ENCODE peak calls at places on chromosomes 12 and 14, in six cellular contexts. One of them, this sample, is unnamed.

GRCh38 chr14:80974338-80975078 is 19.1 kb downstream of the TSHR start:
- DNase-seq in T-helper 2 cell: no peak
- DNase-seq in GM06990: no peak
- DNase-seq in dermis microvascular lymphatic vessel endothelial cell: no peak
- DNase-seq in fibroblast of the aortic adventitia: peak
- DNase-seq in activated CD4-positive, alpha-beta memory T cell treated with anti-CD3 and anti-CD28 coated beads, Interleukin-2, amount 10 ng/mL, durations not matched to agents 7 days and 5 days: no peak
- DNase-seq in this sample: no peak

GRCh38 chr14:71203306-71203705 is 296.0 kb downstream of the PCNX1 start:
- DNase-seq in dermis microvascular lymphatic vessel endothelial cell: no peak
- DNase-seq in GM06990: no peak
- DNase-seq in activated CD4-positive, alpha-beta memory T cell treated with anti-CD3 and anti-CD28 coated beads, Interleukin-2, amount 10 ng/mL, durations not matched to agents 7 days and 5 days: no peak
- DNase-seq in T-helper 2 cell: no peak
- DNase-seq in fibroblast of the aortic adventitia: no peak
- DNase-seq in this sample: no peak

GRCh38 chr14:64861916-64862315 is 17.8 kb downstream of the SPTB start:
- DNase-seq in fibroblast of the aortic adventitia: no peak
- DNase-seq in GM06990: no peak
- DNase-seq in T-helper 2 cell: no peak
- DNase-seq in activated CD4-positive, alpha-beta memory T cell treated with anti-CD3 and anti-CD28 coated beads, Interleukin-2, amount 10 ng/mL, durations not matched to agents 7 days and 5 days: no peak
- DNase-seq in dermis microvascular lymphatic vessel endothelial cell: no peak
- DNase-seq in this sample: no peak

GRCh38 chr12:28536088-28536487 is 345.8 kb downstream of the CCDC91 start:
- DNase-seq in activated CD4-positive, alpha-beta memory T cell treated with anti-CD3 and anti-CD28 coated beads, Interleukin-2, amount 10 ng/mL, durations not matched to agents 7 days and 5 days: no peak
- DNase-seq in GM06990: no peak
- DNase-seq in dermis microvascular lymphatic vessel endothelial cell: no peak
- DNase-seq in fibroblast of the aortic adventitia: peak
- DNase-seq in T-helper 2 cell: peak
- DNase-seq in this sample: no peak

GRCh38 chr14:57699947-57700346 is 165.9 kb downstream of the SLC35F4 start:
- DNase-seq in dermis microvascular lymphatic vessel endothelial cell: no peak
- DNase-seq in activated CD4-positive, alpha-beta memory T cell treated with anti-CD3 and anti-CD28 coated beads, Interleukin-2, amount 10 ng/mL, durations not matched to agents 7 days and 5 days: no peak
- DNase-seq in T-helper 2 cell: no peak
- DNase-seq in fibroblast of the aortic adventitia: no peak
- DNase-seq in GM06990: no peak
- DNase-seq in this sample: no peak

GRCh38 chr14:50659327-50659974 is 8.7 kb downstream of the SAV1 start:
- DNase-seq in dermis microvascular lymphatic vessel endothelial cell: no peak
- DNase-seq in GM06990: no peak
- DNase-seq in T-helper 2 cell: no peak
- DNase-seq in activated CD4-positive, alpha-beta memory T cell treated with anti-CD3 and anti-CD28 coated beads, Interleukin-2, amount 10 ng/mL, durations not matched to agents 7 days and 5 days: no peak
- DNase-seq in fibroblast of the aortic adventitia: no peak
- DNase-seq in this sample: peak

GRCh38 chr14:52802597-52802996 is 11.2 kb upstream of the GNPNAT1 start:
- DNase-seq in GM06990: no peak
- DNase-seq in dermis microvascular lymphatic vessel endothelial cell: no peak
- DNase-seq in activated CD4-positive, alpha-beta memory T cell treated with anti-CD3 and anti-CD28 coated beads, Interleukin-2, amount 10 ng/mL, durations not matched to agents 7 days and 5 days: no peak
- DNase-seq in T-helper 2 cell: no peak
- DNase-seq in fibroblast of the aortic adventitia: peak
- DNase-seq in this sample: no peak

GRCh38 chr12:106994579-106995220 is 7.8 kb upstream of the MTERF2 start:
- DNase-seq in GM06990: no peak
- DNase-seq in fibroblast of the aortic adventitia: peak
- DNase-seq in activated CD4-positive, alpha-beta memory T cell treated with anti-CD3 and anti-CD28 coated beads, Interleukin-2, amount 10 ng/mL, durations not matched to agents 7 days and 5 days: no peak
- DNase-seq in T-helper 2 cell: no peak
- DNase-seq in dermis microvascular lymphatic vessel endothelial cell: no peak
- DNase-seq in this sample: no peak

GRCh38 chr14:42872775-42873174 is 1266.1 kb downstream of the LRFN5 start:
- DNase-seq in GM06990: no peak
- DNase-seq in T-helper 2 cell: no peak
- DNase-seq in dermis microvascular lymphatic vessel endothelial cell: no peak
- DNase-seq in activated CD4-positive, alpha-beta memory T cell treated with anti-CD3 and anti-CD28 coated beads, Interleukin-2, amount 10 ng/mL, durations not matched to agents 7 days and 5 days: no peak
- DNase-seq in fibroblast of the aortic adventitia: no peak
- DNase-seq in this sample: no peak

GRCh38 chr12:12474471-12474928 is 88.2 kb downstream of the DUSP16 start:
- DNase-seq in activated CD4-positive, alpha-beta memory T cell treated with anti-CD3 and anti-CD28 coated beads, Interleukin-2, amount 10 ng/mL, durations not matched to agents 7 days and 5 days: peak
- DNase-seq in GM06990: peak
- DNase-seq in T-helper 2 cell: peak
- DNase-seq in dermis microvascular lymphatic vessel endothelial cell: no peak
- DNase-seq in fibroblast of the aortic adventitia: no peak
- DNase-seq in this sample: no peak

GRCh38 chr14:30669594-30669993 is 47.5 kb downstream of the SCFD1 start:
- DNase-seq in fibroblast of the aortic adventitia: peak
- DNase-seq in GM06990: no peak
- DNase-seq in activated CD4-positive, alpha-beta memory T cell treated with anti-CD3 and anti-CD28 coated beads, Interleukin-2, amount 10 ng/mL, durations not matched to agents 7 days and 5 days: no peak
- DNase-seq in dermis microvascular lymphatic vessel endothelial cell: no peak
- DNase-seq in T-helper 2 cell: no peak
- DNase-seq in this sample: no peak

GRCh38 chr12:63940295-63940997 is 95.9 kb downstream of the SRGAP1 start:
- DNase-seq in dermis microvascular lymphatic vessel endothelial cell: no peak
- DNase-seq in fibroblast of the aortic adventitia: no peak
- DNase-seq in GM06990: no peak
- DNase-seq in T-helper 2 cell: no peak
- DNase-seq in activated CD4-positive, alpha-beta memory T cell treated with anti-CD3 and anti-CD28 coated beads, Interleukin-2, amount 10 ng/mL, durations not matched to agents 7 days and 5 days: no peak
- DNase-seq in this sample: no peak

GRCh38 chr12:46299846-46300245 is 31.0 kb upstream of the SLC38A1 start:
- DNase-seq in activated CD4-positive, alpha-beta memory T cell treated with anti-CD3 and anti-CD28 coated beads, Interleukin-2, amount 10 ng/mL, durations not matched to agents 7 days and 5 days: no peak
- DNase-seq in GM06990: no peak
- DNase-seq in T-helper 2 cell: no peak
- DNase-seq in fibroblast of the aortic adventitia: no peak
- DNase-seq in dermis microvascular lymphatic vessel endothelial cell: peak
- DNase-seq in this sample: no peak

This sample was measured in stomach.